ENCODE peak calls at places on chromosomes 13 and 19, in five cellular contexts. K is neuronal stem cell, R is neural progenitor cell, V is Karpas-422, P is endodermal cell. M is an unnamed sample. For H3K4me1, the result is how much of the 10 kb centered on the place peaks cover.

GRCh38 chr13:47798906-47799305 is 202.2 kb downstream of the SUCLA2 start:
- DNase-seq in K (no peak), R (no peak), V (peak), P (no peak), M (peak)

GRCh38 chr13:106587787-106588186 is 19.9 kb upstream of the ARGLU1 start:
- DNase-seq in K (no peak), R (no peak), V (no peak), P (no peak), M (no peak)

GRCh38 chr19:6047741-6048231 is 62.5 kb downstream of the RFX2 start:
- DNase-seq in K (peak), R (peak), V (peak), P (peak), M (peak)

GRCh38 chr19:51490676-51491075 is 10.9 kb downstream of the SIGLEC12 start:
- DNase-seq in K (no peak), R (no peak), V (no peak), P (peak), M (no peak)

GRCh38 chr13:98549006-98549727 is 27.7 kb downstream of the STK24 start:
- DNase-seq in K (no peak), R (no peak), V (no peak), P (no peak), M (no peak)

GRCh38 chr19:18730885-18731513 is 47.5 kb downstream of the CRTC1 start:
- DNase-seq in K (no peak), R (no peak), V (peak), P (peak), M (peak)

GRCh38 chr13:82758056-82758455 is 1124.2 kb downstream of the SLITRK1 start:
- DNase-seq in K (no peak), R (peak), V (peak), P (peak), M (peak)

GRCh38 chr19:21101511-21102242 is 19.7 kb downstream of the ZNF714 start:
- DNase-seq in K (no peak), R (no peak), V (no peak), P (no peak), M (no peak)

GRCh38 chr19:18057557-18057956 is 29.2 kb downstream of the IL12RB1 start:
- DNase-seq in K (no peak), R (no peak), V (no peak), P (no peak), M (no peak)

GRCh38 chr13:38697197-38697596 is 10.3 kb downstream of the FREM2 start:
- DNase-seq in K (no peak), R (no peak), V (no peak), P (no peak), M (no peak)

GRCh38 chr19:10782795-10783194 is 53.2 kb downstream of the TMED1 start:
- DNase-seq in K (no peak), R (no peak), V (no peak), P (no peak), M (no peak)

GRCh38 chr13:25494708-25495411 is 123.1 kb downstream of the ATP8A2 start:
- DNase-seq in K (no peak), R (no peak), V (peak), P (no peak), M (no peak)

GRCh38 chr19:39403331-39404312 is 3.0 kb upstream of the ZFP36 start:
- DNase-seq in K (peak), R (peak), V (peak), P (peak), M (peak)

GRCh38 chr13:100537486-100537885 is 51.1 kb downstream of the GGACT start:
- DNase-seq in K (no peak), R (no peak), V (no peak), P (peak), M (no peak)

GRCh38 chr13:36430247-36431203 is 1.8 kb upstream of the CCNA1 start:
- DNase-seq in K (no peak), R (peak), V (no peak), P (peak), M (peak)

GRCh38 chr13:22765566-22765965 is 415.2 kb upstream of the SGCG start:
- DNase-seq in K (no peak), R (no peak), V (no peak), P (no peak), M (no peak)

GRCh38 chr13:43915451-43915850 is 35.7 kb downstream of the LACC1 start:
- DNase-seq in K (no peak), R (no peak), V (no peak), P (no peak), M (no peak)

GRCh38 chr19:11496391-11497163 is 9.1 kb downstream of the ZNF653 start:
- DNase-seq in K (peak), R (peak), V (peak), P (peak), M (peak)

GRCh38 chr19:58581227-58582141 is 8.3 kb upstream of the MZF1 start:
- DNase-seq in K (peak), R (peak), V (peak), P (peak), M (peak)

GRCh38 chr19:58577581-58578429 is 4.7 kb upstream of the MZF1 start:
- DNase-seq in K (no peak), R (no peak), V (peak), P (peak), M (no peak)

GRCh38 chr13:77136902-77137420 is 110.0 kb upstream of the FBXL3 start:
- DNase-seq in K (no peak), R (no peak), V (no peak), P (no peak), M (peak)

GRCh38 chr19:55118401-55118991 is 1.1 kb upstream of the PPP1R12C start:
- DNase-seq in K (peak), R (peak), V (no peak), P (peak), M (peak)

GRCh38 chr13:60329221-60329983 is 67.6 kb upstream of the TDRD3 start:
- DNase-seq in K (peak), R (peak), V (peak), P (peak), M (peak)

GRCh38 chr19:17562097-17562496 is 6.6 kb downstream of the COLGALT1 start:
- DNase-seq in K (no peak), R (no peak), V (no peak), P (no peak), M (no peak)

GRCh38 chr19:12773571-12773970 is 1.8 kb downstream of the HOOK2 start:
- DNase-seq in K (no peak), R (no peak), V (peak), P (no peak), M (peak)

GRCh38 chr13:40940841-40941240 is 78.3 kb downstream of the ELF1 start:
- DNase-seq in K (no peak), R (no peak), V (no peak), P (no peak), M (no peak)

DNA sequence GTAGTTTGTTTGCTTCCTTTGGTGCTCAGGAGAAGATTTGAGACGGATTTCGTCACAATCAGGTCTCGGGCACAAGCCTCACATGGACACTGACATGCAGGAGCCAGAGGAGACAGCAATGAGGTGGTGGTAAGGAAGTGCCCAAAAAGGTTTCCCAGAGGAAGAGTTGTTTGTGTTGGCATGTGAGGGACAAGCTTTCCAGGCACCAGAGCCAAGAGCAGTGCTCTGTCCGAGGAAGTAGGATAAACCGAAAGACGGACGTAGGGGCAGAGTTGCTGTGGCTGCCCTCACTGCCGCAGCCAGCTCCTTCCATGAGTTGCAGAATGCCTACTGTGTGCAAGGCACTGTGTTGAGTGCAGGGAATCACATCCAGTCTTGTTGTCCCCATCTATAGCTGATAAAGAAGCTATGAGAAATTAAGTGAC is 27.7 kb downstream of the SAE1 start:
- DNase-seq in K (no peak), R (no peak), V (no peak), P (no peak), M (no peak)
- H3K4me1 ChIP-seq in K (under half), R (under half), V (under half), P (under half), M (under half)

DNA sequence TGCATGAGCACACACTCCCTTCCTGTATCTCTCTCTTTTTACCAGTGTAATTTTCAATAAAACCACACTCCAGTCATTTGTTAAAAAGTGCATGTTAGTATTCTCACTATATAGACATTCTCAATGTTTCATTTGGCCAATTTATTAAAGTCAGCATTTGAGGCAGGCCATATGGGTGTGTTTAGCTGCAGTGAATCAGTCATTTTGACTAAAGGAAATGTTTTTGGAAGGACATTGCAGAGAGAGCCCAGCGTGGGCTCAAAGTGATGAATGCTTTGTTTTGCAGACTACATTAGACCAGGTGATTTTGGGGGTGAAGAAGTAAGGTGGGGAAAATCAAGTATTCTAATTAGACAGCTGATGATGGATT is 116.7 kb downstream of the POSTN start:
- DNase-seq in K (no peak), R (no peak), V (no peak), P (no peak), M (no peak)
- H3K9ac ChIP-seq in K (no peak), R (no peak), V (no peak), P (no peak), M (no peak)

GRCh38 chr19:16289594-16289993 is 35.0 kb upstream of the KLF2 start:
- DNase-seq in K (no peak), R (no peak), V (no peak), P (no peak), M (peak)

GRCh38 chr19:16290692-16291091 is 33.9 kb upstream of the KLF2 start:
- DNase-seq in K (no peak), R (no peak), V (no peak), P (no peak), M (no peak)

GRCh38 chr19:16293133-16294085 is 31.2 kb upstream of the KLF2 start:
- DNase-seq in K (no peak), R (no peak), V (no peak), P (no peak), M (no peak)

GRCh38 chr19:16285769-16286564 is 38.7 kb upstream of the KLF2 start:
- DNase-seq in K (peak), R (peak), V (no peak), P (no peak), M (no peak)

DNA sequence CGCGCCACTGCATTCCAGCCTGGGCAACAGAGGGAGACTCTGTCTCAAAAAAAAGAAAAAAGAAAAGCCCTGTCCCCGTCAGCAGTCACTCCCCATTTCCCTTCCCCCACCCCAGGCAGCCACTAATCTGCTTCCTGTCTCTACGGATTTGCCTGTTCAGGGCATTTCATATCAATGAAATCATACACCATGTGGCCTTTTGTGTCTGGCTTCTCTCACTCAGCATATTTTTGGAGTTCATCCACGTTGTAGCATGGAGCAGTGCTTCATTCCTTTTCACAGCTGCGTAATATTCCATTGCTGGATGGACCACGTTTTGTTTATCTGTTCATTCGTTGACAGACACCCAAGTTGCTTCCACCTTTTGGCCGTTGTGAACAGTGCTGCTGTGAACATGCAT is 36.1 kb upstream of the KLF2 start:
- DNase-seq in K (no peak), R (no peak), V (no peak), P (no peak), M (no peak)
- H3K4me1 ChIP-seq in K (under half), R (under half), V (under half), P (under half), M (under half)

GRCh38 chr13:109738298-109738746 is 48.1 kb downstream of the IRS2 start:
- DNase-seq in K (no peak), R (no peak), V (no peak), P (peak), M (no peak)
- H3K9ac ChIP-seq in K (no peak), R (no peak), V (no peak), P (no peak), M (no peak)

GRCh38 chr13:111612918-111613317 is 292.5 kb downstream of the TEX29 start:
- DNase-seq in K (no peak), R (no peak), V (no peak), P (no peak), M (no peak)
- H3K4me1 ChIP-seq in K (under half), R (under half), V (under half), P (under half), M (under half)